ENCODE peak calls at places on chromosomes 13 and 19, in seven cellular contexts. U, S, X, T, N, H and P are unnamed samples.

GRCh38 chr19:756821-757688 is 6.1 kb downstream of the MISP start:
- DNase-seq in U (no peak), S (no peak), X (no peak), T (no peak), N (no peak), H (no peak), P (no peak)

GRCh38 chr19:6402834-6403608 is 10.1 kb upstream of the GTF2F1 start:
- DNase-seq in U (peak; percentile 4), S (no peak), X (no peak), T (no peak), N (no peak), H (no peak), P (no peak)

GRCh38 chr13:48680756-48681392 is 27.1 kb downstream of the CYSLTR2 start:
- DNase-seq in U (no peak), S (no peak), X (no peak), T (no peak), N (no peak), H (no peak), P (no peak)

GRCh38 chr19:18980432-18981020 is 39.5 kb upstream of the HOMER3 start:
- DNase-seq in U (no peak), S (no peak), X (no peak), T (no peak), N (no peak), H (no peak), P (no peak)

GRCh38 chr13:39148513-39148961 is 110.3 kb downstream of the NHLRC3 start:
- DNase-seq in U (no peak), S (no peak), X (no peak), T (no peak), N (no peak), H (no peak), P (no peak)

GRCh38 chr13:38418286-38418685 is 68.6 kb downstream of the UFM1 start:
- DNase-seq in U (no peak), S (no peak), X (no peak), T (no peak), N (no peak), H (no peak), P (no peak)

GRCh38 chr19:50750010-50750409 is 20.3 kb upstream of the GPR32 start:
- DNase-seq in U (no peak), S (no peak), X (no peak), T (no peak), N (no peak), H (no peak), P (no peak)

GRCh38 chr19:13169769-13170168 is 19.6 kb downstream of the IER2 start:
- DNase-seq in U (peak; percentile 39), S (no peak), X (peak; percentile 89), T (no peak), N (peak; percentile 52), H (no peak), P (no peak)

GRCh38 chr19:50645107-50645506 is 4.1 kb upstream of the C19orf81 start:
- DNase-seq in U (no peak), S (no peak), X (no peak), T (no peak), N (no peak), H (no peak), P (no peak)

GRCh38 chr19:16075430-16076153 is 703 bp upstream of the TPM4 start:
- DNase-seq in U (no peak), S (no peak), X (no peak), T (no peak), N (no peak), H (peak; percentile 46), P (no peak)
- TF ChIP-seq POLR2A in U (peak; percentile 5), S (no peak), X (no peak), T (no peak), N (no peak), H (no peak), P (no peak)

DNA sequence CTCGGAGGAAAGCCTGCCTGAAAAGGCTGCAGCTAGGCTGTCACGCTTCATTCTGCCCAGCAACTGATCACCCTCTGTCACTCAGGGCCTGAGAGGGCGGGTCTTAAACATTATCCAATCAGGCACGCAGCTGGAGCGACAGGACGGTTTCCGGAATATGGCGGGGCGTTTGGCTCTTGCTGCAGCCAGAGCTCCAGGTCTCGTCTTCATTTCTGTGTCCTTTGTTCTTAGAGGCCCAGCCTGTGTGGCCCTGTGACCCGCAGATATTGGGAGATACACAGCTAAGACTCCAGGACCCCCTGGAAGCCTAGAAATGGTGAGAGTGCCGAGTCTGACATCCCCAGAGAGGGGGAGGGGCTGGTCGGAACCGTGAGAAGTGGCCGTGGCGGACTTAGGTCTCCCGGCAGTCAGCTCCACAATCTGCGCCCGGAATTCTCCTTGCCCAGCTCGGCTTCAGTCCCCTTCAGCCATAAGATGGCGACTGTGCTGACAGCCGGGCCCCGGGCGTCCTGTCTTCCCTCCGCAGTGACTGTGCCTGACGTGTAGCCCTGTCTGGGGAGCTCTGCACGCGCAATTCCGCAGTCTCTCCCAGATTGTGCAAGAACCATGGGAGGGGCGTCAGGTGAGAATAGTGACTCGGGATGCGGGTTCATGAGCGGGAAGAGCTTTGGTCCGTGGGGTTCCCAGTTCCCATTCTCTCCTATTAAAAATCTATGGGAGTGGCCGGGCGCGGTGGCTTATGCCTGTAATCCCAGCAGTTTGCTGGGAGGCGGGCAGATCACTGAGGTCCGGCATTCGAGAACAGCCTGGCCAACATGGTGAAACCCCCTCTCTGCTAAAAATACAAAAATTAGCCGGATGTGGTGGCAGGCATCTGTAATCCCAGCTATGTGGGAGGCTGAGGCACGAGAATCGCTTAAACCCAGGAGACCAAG is at the start of gene ZNF429:
- DNase-seq in U (peak; percentile 84), S (peak; percentile 94), X (peak; percentile 4), T (peak; percentile 54), N (peak; percentile 93), H (peak; percentile 89), P (peak; percentile 89)
- TF ChIP-seq POLR2A in U (peak; percentile 93), S (peak; percentile 82), X (no peak), T (peak; percentile 26), N (peak; percentile 91), H (peak; percentile 93), P (peak; percentile 88)

DNA sequence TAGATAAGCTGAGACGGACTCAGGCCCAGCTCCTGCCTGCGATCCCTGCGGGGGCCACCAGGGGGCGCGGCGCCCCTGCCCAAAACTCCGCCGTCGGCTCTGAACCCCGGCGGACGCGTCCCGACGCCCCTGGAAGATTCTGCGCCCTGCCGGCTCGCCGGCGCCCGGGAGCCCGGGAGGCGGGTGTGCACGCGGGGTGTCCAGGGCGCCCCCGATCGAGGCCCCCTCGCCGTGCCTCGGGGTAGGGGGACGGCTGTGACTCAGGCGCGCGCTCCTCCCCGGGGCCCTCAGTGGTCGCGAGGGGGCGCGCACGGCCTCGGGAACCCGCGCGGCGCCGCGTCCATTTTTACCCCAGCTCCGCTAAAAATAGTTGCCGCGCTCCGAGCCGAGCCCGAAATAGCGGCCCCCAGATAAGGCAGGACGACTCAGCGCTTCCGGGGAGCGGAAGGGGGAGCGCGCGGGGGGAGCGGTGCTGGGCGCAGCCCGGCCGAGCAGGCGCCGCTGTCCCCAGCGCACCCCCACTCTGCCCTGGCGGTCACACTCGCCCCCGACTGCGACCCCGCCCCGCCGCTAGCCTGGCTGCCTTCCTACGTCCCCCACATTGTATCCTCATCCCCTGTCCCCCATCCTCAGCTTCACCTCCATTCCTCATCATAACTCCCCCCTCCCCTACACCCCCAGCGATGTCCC is 16.0 kb upstream of the ERCC1 start:
- DNase-seq in U (peak; percentile 82), S (peak; percentile 90), X (peak; percentile 83), T (no peak), N (peak; percentile 79), H (peak; percentile 93), P (peak; percentile 95)
- TF ChIP-seq POLR2A in U (peak; percentile 48), S (peak; percentile 44), X (peak; percentile 12), T (no peak), N (peak; percentile 5), H (peak; percentile 43), P (no peak)

GRCh38 chr13:81480634-81481033 is 1139.7 kb upstream of the SPRY2 start:
- DNase-seq in U (no peak), S (no peak), X (peak; percentile 1), T (no peak), N (no peak), H (no peak), P (no peak)
- TF ChIP-seq POLR2A in U (no peak), S (no peak), X (no peak), T (no peak), N (no peak), H (no peak), P (no peak)

GRCh38 chr19:11987405-11988231 is 22.8 kb downstream of the ZNF763 start:
- DNase-seq in U (peak; percentile 79), S (peak; percentile 95), X (no peak), T (peak; percentile 79), N (peak; percentile 95), H (peak; percentile 92), P (peak; percentile 95)
- TF ChIP-seq POLR2A in U (peak; percentile 76), S (peak; percentile 60), X (no peak), T (peak; percentile 82), N (peak; percentile 90), H (peak; percentile 52), P (peak; percentile 78)

DNA sequence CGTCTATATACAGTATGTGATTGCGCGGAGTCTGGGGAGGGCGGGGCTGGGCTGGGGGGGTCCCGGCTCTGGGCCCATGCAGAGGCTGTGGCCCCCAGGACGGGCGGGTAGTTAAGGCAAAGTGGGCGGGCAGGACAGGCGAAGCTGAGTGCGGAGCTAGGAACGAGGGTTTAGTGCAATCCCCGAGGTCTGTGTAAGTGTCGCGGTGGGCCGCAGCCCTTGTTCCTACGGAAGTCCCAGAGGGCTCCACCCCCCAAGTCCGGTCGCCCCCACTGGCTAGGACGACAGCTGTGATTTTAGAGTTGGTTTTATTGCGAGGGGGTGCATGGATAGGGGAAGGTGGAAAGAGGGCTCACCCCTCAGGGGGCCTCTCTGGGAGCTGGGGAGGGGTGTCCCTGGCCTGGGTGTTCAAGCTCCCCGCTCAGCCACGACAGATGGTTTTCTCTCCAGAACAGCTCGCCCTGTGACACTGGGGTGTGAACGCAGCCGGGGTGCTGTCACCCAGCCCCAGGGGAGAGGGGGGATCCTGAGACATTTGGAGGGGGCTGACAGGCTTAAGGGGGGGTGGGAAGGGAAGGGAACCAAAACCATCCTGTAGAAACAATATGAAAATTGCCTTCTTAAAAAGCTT is 21.7 kb downstream of the ZBTB7A start:
- DNase-seq in U (no peak), S (no peak), X (no peak), T (no peak), N (no peak), H (no peak), P (no peak)
- TF ChIP-seq POLR2A in U (no peak), S (no peak), X (no peak), T (no peak), N (no peak), H (no peak), P (no peak)